ENCODE peak calls at places on chromosomes 7 and 10, in five cellular contexts. E is IMR-90, N is GM12878, V is HepG2, W is K562. M is an unnamed sample.

GRCh38 chr10:124482401-124482800 is 20.8 kb downstream of the LHPP start:
- DNase-seq in E (no peak), N (no peak), V (no peak), W (no peak), M (no peak)

GRCh38 chr10:44516941-44517340 is 132.0 kb upstream of the CXCL12 start:
- DNase-seq in E (no peak), N (no peak), V (no peak), W (no peak), M (no peak)

GRCh38 chr7:158946771-158947170 is 90.4 kb downstream of the DYNC2I1 start:
- DNase-seq in E (no peak), N (no peak), V (no peak), W (no peak), M (no peak)

GRCh38 chr10:44862917-44863316 is 48.2 kb upstream of the TMEM72 start:
- DNase-seq in E (no peak), N (no peak), V (no peak), W (no peak), M (no peak)

GRCh38 chr10:78045237-78045636 is 11.6 kb downstream of the RPS24 start:
- DNase-seq in E (no peak), N (peak), V (no peak), W (peak), M (no peak)

GRCh38 chr10:34200355-34200901 is 614.7 kb downstream of the PARD3 start:
- DNase-seq in E (no peak), N (no peak), V (no peak), W (no peak), M (peak)

GRCh38 chr10:71970331-71970730 is 6.1 kb downstream of the CHST3 start:
- DNase-seq in E (no peak), N (no peak), V (no peak), W (peak), M (peak)

GRCh38 chr10:47363781-47364180 is 15.6 kb downstream of the RBP3 start:
- DNase-seq in E (no peak), N (no peak), V (no peak), W (no peak), M (no peak)

GRCh38 chr7:28708033-28708451 is 250.1 kb downstream of the TRIL start:
- DNase-seq in E (peak), N (no peak), V (no peak), W (no peak), M (no peak)

GRCh38 chr10:119388849-119389345 is 153.6 kb downstream of the RGS10 start:
- DNase-seq in E (no peak), N (no peak), V (no peak), W (no peak), M (no peak)

GRCh38 chr7:107236857-107237256 is 68.1 kb downstream of the HBP1 start:
- DNase-seq in E (peak), N (no peak), V (no peak), W (no peak), M (no peak)

GRCh38 chr7:118057404-118057803 is 126.6 kb upstream of the LSM8 start:
- DNase-seq in E (no peak), N (no peak), V (no peak), W (no peak), M (no peak)

GRCh38 chr10:92627845-92628480 is 35.0 kb downstream of the KIF11 start:
- DNase-seq in E (no peak), N (no peak), V (no peak), W (no peak), M (peak)

GRCh38 chr10:23095966-23096813 is 811 bp downstream of the MSRB2 start:
- DNase-seq in E (peak), N (no peak), V (peak), W (peak), M (peak)

GRCh38 chr7:506921-507622 is 12.6 kb downstream of the PDGFA start:
- DNase-seq in E (no peak), N (no peak), V (no peak), W (no peak), M (no peak)

GRCh38 chr10:49410365-49411074 is 14.6 kb upstream of the DRGX start:
- DNase-seq in E (no peak), N (no peak), V (no peak), W (no peak), M (peak)

GRCh38 chr7:41103331-41103730 is 599.6 kb downstream of the INHBA start:
- DNase-seq in E (peak), N (peak), V (no peak), W (no peak), M (no peak)

GRCh38 chr10:12628964-12629766 is 279.8 kb downstream of the CAMK1D start:
- DNase-seq in E (no peak), N (no peak), V (no peak), W (no peak), M (no peak)

GRCh38 chr7:139618482-139619366 is 95.2 kb downstream of the CLEC2L start:
- DNase-seq in E (peak), N (no peak), V (peak), W (peak), M (peak)

GRCh38 chr10:80459047-80459865 is 5.1 kb downstream of the TSPAN14 start:
- DNase-seq in E (no peak), N (peak), V (no peak), W (peak), M (peak)

GRCh38 chr7:116356333-116356965 is 143.1 kb upstream of the CAV2 start:
- DNase-seq in E (no peak), N (no peak), V (no peak), W (no peak), M (no peak)

GRCh38 chr7:100127866-100128601 is 1.3 kb downstream of the MBLAC1 start:
- DNase-seq in E (no peak), N (no peak), V (no peak), W (no peak), M (peak)

GRCh38 chr10:52256832-52257691 is 57.0 kb upstream of the DKK1 start:
- DNase-seq in E (peak), N (peak), V (no peak), W (no peak), M (no peak)

GRCh38 chr7:22357311-22358175 is 589 bp upstream of the RAPGEF5 start:
- DNase-seq in E (peak), N (no peak), V (peak), W (no peak), M (no peak)

GRCh38 chr10:119616879-119617580 is 20.3 kb upstream of the TIAL1 start:
- DNase-seq in E (no peak), N (no peak), V (peak), W (peak), M (no peak)

GRCh38 chr10:102960158-102960557 is 42.1 kb downstream of the CNNM2 start:
- DNase-seq in E (no peak), N (no peak), V (no peak), W (no peak), M (no peak)

GRCh38 chr10:24360286-24361127 is 151.6 kb downstream of the KIAA1217 start:
- DNase-seq in E (peak), N (no peak), V (peak), W (peak), M (peak)

GRCh38 chr7:2399848-2400587 is 3.4 kb upstream of the CHST12 start:
- DNase-seq in E (peak), N (no peak), V (peak), W (peak), M (peak)

GRCh38 chr10:104340099-104340594 is 1.9 kb upstream of the ITPRIP start:
- DNase-seq in E (no peak), N (no peak), V (no peak), W (peak), M (no peak)

GRCh38 chr10:110268442-110268841 is 36.3 kb downstream of the SMNDC1 start:
- DNase-seq in E (no peak), N (no peak), V (no peak), W (no peak), M (no peak)

GRCh38 chr10:130040817-130041330 is 69.8 kb downstream of the C10orf143 start:
- DNase-seq in E (no peak), N (no peak), V (no peak), W (no peak), M (no peak)

GRCh38 chr10:113024930-113025329 is 74.9 kb downstream of the TCF7L2 start:
- DNase-seq in E (no peak), N (no peak), V (no peak), W (no peak), M (no peak)

GRCh38 chr7:151058766-151059361 is 525 bp upstream of the SLC4A2 start:
- DNase-seq in E (no peak), N (no peak), V (no peak), W (peak), M (no peak)

DNA sequence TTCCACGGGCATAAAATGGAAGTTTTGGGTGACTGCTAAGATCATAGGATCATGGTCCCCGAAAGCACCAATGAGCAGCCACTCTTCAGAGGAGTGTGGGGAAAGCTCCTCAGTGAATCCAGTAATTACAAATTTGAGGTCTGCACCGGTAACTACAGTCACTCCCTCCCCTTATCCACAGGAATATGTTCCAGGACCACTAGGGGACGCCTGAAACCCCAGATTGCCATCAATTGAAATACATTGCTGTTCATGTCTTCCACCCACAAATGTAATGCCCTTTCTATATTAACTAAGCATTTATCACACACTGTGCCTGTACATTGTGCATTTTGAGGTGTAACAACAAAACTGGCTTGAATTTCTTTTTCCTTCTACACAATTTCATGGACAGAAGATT is 447.9 kb upstream of the PFKP start:
- DNase-seq in E (no peak), N (no peak), V (peak), W (peak), M (peak)
- TF ChIP-seq RFX5 in E (no peak), N (no peak), V (no peak), W (no peak), M (no peak)

GRCh38 chr7:44329081-44329480 is 3.7 kb upstream of the CAMK2B start:
- DNase-seq in E (no peak), N (no peak), V (no peak), W (no peak), M (no peak)
- TF ChIP-seq MXI1 in E (no peak), N (no peak), V (no peak), W (no peak), M (no peak)

GRCh38 chr7:131108212-131108980 is 219.3 kb upstream of the MKLN1 start:
- DNase-seq in E (peak), N (no peak), V (no peak), W (peak), M (no peak)
- TF ChIP-seq RFX5 in E (no peak), N (no peak), V (no peak), W (no peak), M (no peak)

GRCh38 chr10:75956624-75957023 is 525.2 kb downstream of the LRMDA start:
- DNase-seq in E (peak), N (no peak), V (no peak), W (no peak), M (no peak)
- TF ChIP-seq MXI1 in E (no peak), N (no peak), V (no peak), W (no peak), M (no peak)

GRCh38 chr10:74213571-74214162 is 62.6 kb downstream of the ADK start:
- DNase-seq in E (peak), N (no peak), V (peak), W (peak), M (peak)
- TF ChIP-seq RFX5 in E (no peak), N (no peak), V (no peak), W (no peak), M (no peak)

DNA sequence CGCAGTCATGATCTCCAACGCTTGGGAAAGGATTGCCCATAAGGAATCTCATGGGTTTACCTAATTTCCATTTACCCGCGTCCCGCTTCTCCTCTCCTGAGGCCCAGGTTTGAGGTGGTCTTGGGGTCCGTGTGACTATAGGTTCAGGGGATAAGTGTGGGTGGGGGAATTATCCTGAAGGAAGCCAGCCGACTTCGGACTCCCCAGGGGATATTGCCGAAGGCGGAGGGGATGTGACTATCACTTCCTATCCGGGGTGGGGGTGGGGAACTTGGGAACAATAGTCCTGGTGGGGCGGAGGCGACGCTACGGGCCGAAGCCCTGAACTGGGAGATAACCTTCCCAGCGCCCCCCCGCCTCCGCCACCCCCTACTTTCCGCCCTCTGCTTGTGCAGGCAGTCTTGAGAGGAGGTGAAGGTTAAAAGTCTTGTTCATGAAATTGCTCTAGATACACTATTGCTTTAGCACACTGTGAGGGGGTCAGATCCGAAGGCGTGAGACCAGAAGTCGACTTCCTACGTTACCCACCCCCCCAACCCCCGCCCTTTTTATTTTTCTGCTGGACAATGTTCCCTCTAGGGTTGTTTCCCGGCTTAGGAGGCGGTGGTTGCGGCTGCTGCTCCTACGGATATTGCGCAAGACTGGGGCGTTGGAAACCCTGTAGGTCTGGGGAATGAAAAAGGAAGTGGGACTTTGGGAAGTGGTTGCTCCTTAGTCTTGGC is 1.3 kb downstream of the PTPN12 start:
- DNase-seq in E (peak), N (no peak), V (peak), W (peak), M (peak)
- TF ChIP-seq MXI1 in E (no peak), N (no peak), V (no peak), W (no peak), M (peak)

GRCh38 chr10:96587255-96588059 is 645 bp upstream of the TM9SF3 start:
- DNase-seq in E (peak), N (no peak), V (peak), W (peak), M (no peak)

GRCh38 chr10:96586419-96587254 is at the start of gene TM9SF3:
- DNase-seq in E (peak), N (no peak), V (peak), W (peak), M (peak)

GRCh38 chr10:96588060-96588554 is 1.3 kb upstream of the TM9SF3 start:
- DNase-seq in E (no peak), N (no peak), V (peak), W (no peak), M (peak)

GRCh38 chr10:96585726-96586418 is 940 bp downstream of the TM9SF3 start:
- DNase-seq in E (peak), N (no peak), V (no peak), W (no peak), M (no peak)

GRCh38 chr10:96588601-96589419 is 2.0 kb upstream of the TM9SF3 start:
- DNase-seq in E (peak), N (peak), V (no peak), W (no peak), M (no peak)
- TF ChIP-seq RFX5 in E (no peak), N (no peak), V (no peak), W (no peak), M (no peak)

M was measured in SK-N-SH.